ENCODE peak calls at places on chromosomes 11 and 22, in six cellular contexts. Q is spleen, T is IMR-90, Z is heart right ventricle, K is hypothalamus, H is Ammon's horn. C is an unnamed sample.

GRCh38 chr11:73188301-73188700 is 29.8 kb upstream of the P2RY2 start:
- DNase-seq in K (no peak), T (no peak), Z (peak), Q (no peak), H (no peak), C (no peak)

GRCh38 chr11:91158901-91159537 is 936.2 kb upstream of the CHORDC1 start:
- DNase-seq in Z (no peak), T (peak), K (no peak), Q (no peak), H (no peak), C (no peak)

GRCh38 chr11:34366522-34366921 is 8.7 kb upstream of the ABTB2 start:
- DNase-seq in K (no peak), Q (no peak), Z (no peak), H (no peak), T (no peak), C (peak)

GRCh38 chr22:49330421-49331222 is 497.1 kb downstream of the BRD1 start:
- DNase-seq in Q (peak), K (no peak), T (no peak), H (no peak), Z (no peak), C (peak)

GRCh38 chr22:41425704-41426365 is 20.8 kb downstream of the TOB2 start:
- DNase-seq in Q (no peak), Z (no peak), T (no peak), K (no peak), H (no peak), C (no peak)

GRCh38 chr11:25484225-25484624 is 847.7 kb upstream of the ANO3 start:
- DNase-seq in Z (no peak), K (no peak), Q (no peak), T (no peak), H (no peak), C (no peak)

GRCh38 chr11:129813216-129813791 is 2.3 kb upstream of the TMEM45B start:
- DNase-seq in K (no peak), T (no peak), Q (no peak), H (no peak), Z (no peak), C (no peak)

GRCh38 chr22:36125434-36125833 is 35.1 kb downstream of the APOL3 start:
- DNase-seq in Z (no peak), K (no peak), Q (no peak), T (no peak), H (no peak), C (no peak)

GRCh38 chr11:94150056-94150455 is 21.4 kb downstream of the PANX1 start:
- DNase-seq in T (no peak), K (no peak), Q (no peak), H (no peak), Z (no peak), C (no peak)

C was measured in transverse colon.